ENCODE peak calls at places on chromosomes 4 and X, in six cellular contexts. Y, L, Q, B, W and N are unnamed samples.

GRCh38 chr4:53788011-53788410 is 196.7 kb upstream of the LNX1 start:
- DNase-seq in Y (no peak), L (no peak), Q (no peak), B (no peak), W (no peak), N (no peak)

GRCh38 chr4:70902577-70903281 is 560 bp downstream of the MOB1B start:
- DNase-seq in Y (no peak), L (peak), Q (peak), B (peak), W (peak), N (peak)

GRCh38 chrX:102138064-102138463 is 4.2 kb downstream of the TCEAL6 start:
- DNase-seq in Y (no peak), L (no peak), Q (no peak), B (no peak), W (no peak), N (no peak)

GRCh38 chrX:38839944-38840343 is 38.7 kb downstream of the MID1IP1 start:
- DNase-seq in Y (no peak), L (no peak), Q (no peak), B (no peak), W (no peak), N (no peak)

GRCh38 chr4:2247128-2248043 is 5.5 kb upstream of the HAUS3 start:
- DNase-seq in Y (peak), L (no peak), Q (peak), B (no peak), W (no peak), N (no peak)

GRCh38 chr4:149048451-149049143 is 606.4 kb upstream of the NR3C2 start:
- DNase-seq in Y (no peak), L (no peak), Q (no peak), B (no peak), W (no peak), N (no peak)

GRCh38 chr4:159487284-159487747 is 384.4 kb downstream of the RAPGEF2 start:
- DNase-seq in Y (peak), L (peak), Q (peak), B (peak), W (peak), N (peak)

GRCh38 chrX:20594985-20595384 is 328.3 kb upstream of the RPS6KA3 start:
- DNase-seq in Y (no peak), L (no peak), Q (no peak), B (no peak), W (peak), N (no peak)

GRCh38 chr4:188399834-188400233 is 260.6 kb downstream of the TRIML1 start:
- DNase-seq in Y (peak), L (no peak), Q (no peak), B (peak), W (no peak), N (no peak)

GRCh38 chrX:40571600-40571999 is 9.2 kb upstream of the ATP6AP2 start:
- DNase-seq in Y (no peak), L (no peak), Q (no peak), B (no peak), W (no peak), N (no peak)

GRCh38 chr4:28518781-28519180 is 1658.1 kb downstream of the STIM2 start:
- DNase-seq in Y (no peak), L (no peak), Q (no peak), B (no peak), W (no peak), N (no peak)

GRCh38 chr4:78369691-78370090 is 181.9 kb upstream of the ANXA3 start:
- DNase-seq in Y (peak), L (no peak), Q (no peak), B (no peak), W (no peak), N (no peak)

GRCh38 chrX:137549846-137550534 is 15.9 kb upstream of the ZIC3 start:
- DNase-seq in Y (peak), L (no peak), Q (no peak), B (no peak), W (no peak), N (no peak)

GRCh38 chrX:132119821-132120220 is 8.0 kb downstream of the FRMD7 start:
- DNase-seq in Y (no peak), L (no peak), Q (no peak), B (no peak), W (no peak), N (no peak)

GRCh38 chr4:111937368-111937767 is 207.9 kb upstream of the FAM241A start:
- DNase-seq in Y (no peak), L (peak), Q (peak), B (peak), W (peak), N (peak)

GRCh38 chr4:89665662-89666061 is 171.3 kb downstream of the SNCA start:
- DNase-seq in Y (no peak), L (no peak), Q (no peak), B (peak), W (no peak), N (no peak)